ENCODE peak calls at places on chromosomes 16 and 17, in four cellular contexts. A is CD4-positive, CD25-positive, alpha-beta regulatory T cell; I is hepatic stellate cell; M is ascending aorta. W is an unnamed sample.
A peak's percentile ranks its signal among the peaks of the same experiment; 100 is the strongest.

GRCh38 chr16:10663146-10663545 is 31.6 kb downstream of the TEKT5 start:
- DNase-seq in A (no peak), I (no peak), M (no peak), W (no peak)

GRCh38 chr17:2598166-2598565 is 4.7 kb downstream of the PAFAH1B1 start:
- DNase-seq in A (no peak), I (peak; percentile 47), M (no peak), W (no peak)

GRCh38 chr17:56936697-56937322 is 23.0 kb upstream of the TRIM25 start:
- DNase-seq in A (no peak), I (no peak), M (no peak), W (no peak)

GRCh38 chr16:80754479-80754878 is 49.9 kb downstream of the CDYL2 start:
- DNase-seq in A (no peak), I (no peak), M (no peak), W (no peak)

GRCh38 chr17:59650642-59651041 is 30.9 kb downstream of the CLTC start:
- DNase-seq in A (no peak), I (no peak), M (no peak), W (no peak)

GRCh38 chr16:3171855-3172593 is 16.0 kb upstream of the OR1F1 start:
- DNase-seq in A (no peak), I (peak; percentile 40), M (no peak), W (no peak)

GRCh38 chr17:78560731-78561130 is 16.5 kb downstream of the DNAH17 start:
- DNase-seq in A (no peak), I (no peak), M (no peak), W (no peak)

GRCh38 chr16:30063278-30063892 is 2.2 kb upstream of the ALDOA start:
- DNase-seq in A (no peak), I (no peak), M (no peak), W (no peak)

GRCh38 chr17:8117980-8118768 is at the start of gene ALOXE3:
- DNase-seq in A (no peak), I (peak; percentile 84), M (no peak), W (no peak)

GRCh38 chr16:73996624-73997339 is 299.8 kb upstream of the PSMD7 start:
- DNase-seq in A (no peak), I (no peak), M (no peak), W (no peak)

GRCh38 chr17:8126306-8127066 is 2.6 kb upstream of the HES7 start:
- DNase-seq in A (peak; percentile 43), I (peak; percentile 54), M (no peak), W (peak; percentile 65)

GRCh38 chr17:33686171-33686570 is 393.1 kb upstream of the ASIC2 start:
- DNase-seq in A (no peak), I (no peak), M (no peak), W (peak; percentile 9)

GRCh38 chr16:68473358-68474064 is 25.2 kb upstream of the SMPD3 start:
- DNase-seq in A (no peak), I (no peak), M (no peak), W (no peak)

GRCh38 chr17:41739661-41740352 is 5.4 kb upstream of the HAP1 start:
- DNase-seq in A (no peak), I (peak; percentile 51), M (no peak), W (no peak)

GRCh38 chr17:8060274-8060673 is 21.4 kb downstream of the ALOX15B start:
- DNase-seq in A (peak; percentile 47), I (peak; percentile 74), M (no peak), W (peak; percentile 80)

GRCh38 chr17:41666708-41667279 is 21.9 kb upstream of the EIF1 start:
- DNase-seq in A (peak; percentile 76), I (peak; percentile 86), M (no peak), W (peak; percentile 87)

GRCh38 chr17:48612854-48613691 is 2.0 kb downstream of the HOXB8 start:
- DNase-seq in A (peak; percentile 43), I (peak; percentile 84), M (no peak), W (peak; percentile 57)

GRCh38 chr17:42288078-42288984 is at the start of gene STAT5A:
- DNase-seq in A (peak; percentile 68), I (peak; percentile 89), M (peak; percentile 74), W (peak; percentile 59)

GRCh38 chr16:79437764-79438728 is 162.5 kb downstream of the MAF start:
- DNase-seq in A (no peak), I (no peak), M (no peak), W (no peak)

GRCh38 chr16:82197540-82198240 is 27.7 kb upstream of the MPHOSPH6 start:
- DNase-seq in A (no peak), I (no peak), M (no peak), W (no peak)

GRCh38 chr17:42522798-42523278 is 13.2 kb upstream of the NAGLU start:
- DNase-seq in A (no peak), I (no peak), M (no peak), W (no peak)

GRCh38 chr16:2212362-2213324 is 2.0 kb upstream of the BRICD5 start:
- DNase-seq in A (no peak), I (no peak), M (no peak), W (no peak)

GRCh38 chr17:60888812-60889709 is 211.4 kb downstream of the BCAS3 start:
- DNase-seq in A (no peak), I (no peak), M (no peak), W (no peak)

GRCh38 chr16:50711862-50712567 is 18.6 kb downstream of the NOD2 start:
- DNase-seq in A (no peak), I (no peak), M (no peak), W (no peak)

GRCh38 chr16:2468142-2468724 is 2.9 kb upstream of the NTN3 start:
- DNase-seq in A (no peak), I (peak; percentile 53), M (no peak), W (no peak)

GRCh38 chr16:67654069-67654911 is 5.8 kb downstream of the ACD start:
- DNase-seq in A (no peak), I (no peak), M (no peak), W (no peak)

GRCh38 chr17:73283841-73284282 is 22.2 kb upstream of the CPSF4L start:
- DNase-seq in A (no peak), I (no peak), M (no peak), W (no peak)

GRCh38 chr17:5822281-5823060 is 238.2 kb upstream of the NLRP1 start:
- DNase-seq in A (no peak), I (no peak), M (no peak), W (no peak)

GRCh38 chr17:7173687-7174602 is 5.2 kb downstream of the ASGR1 start:
- DNase-seq in A (peak; percentile 16), I (peak; percentile 47), M (no peak), W (no peak)

GRCh38 chr16:88703486-88704309 is 2.5 kb downstream of the RNF166 start:
- DNase-seq in A (peak; percentile 62), I (no peak), M (no peak), W (peak; percentile 73)

GRCh38 chr16:2966043-2966802 is 2.1 kb downstream of the KREMEN2 start:
- DNase-seq in A (no peak), I (no peak), M (no peak), W (no peak)

GRCh38 chr16:3819741-3820724 is 60.5 kb downstream of the CREBBP start:
- DNase-seq in A (no peak), I (peak; percentile 86), M (no peak), W (no peak)

GRCh38 chr17:33459078-33459940 is 166.2 kb upstream of the ASIC2 start:
- DNase-seq in A (no peak), I (no peak), M (no peak), W (no peak)

GRCh38 chr16:53745126-53745525 is 41.2 kb downstream of the FTO start:
- DNase-seq in A (no peak), I (no peak), M (no peak), W (no peak)

GRCh38 chr16:58329147-58329546 is 34.3 kb upstream of the PRSS54 start:
- DNase-seq in A (no peak), I (no peak), M (no peak), W (no peak)

GRCh38 chr17:74605361-74605760 is 13.3 kb upstream of the CD300LD start:
- DNase-seq in A (no peak), I (peak; percentile 43), M (no peak), W (no peak)

GRCh38 chr16:1512174-1512573 is 19.0 kb downstream of the TELO2 start:
- DNase-seq in A (no peak), I (no peak), M (no peak), W (no peak)

GRCh38 chr17:42197564-42198156 is 3.4 kb upstream of the GHDC start:
- DNase-seq in A (no peak), I (no peak), M (no peak), W (no peak)

GRCh38 chr16:27720731-27721547 is 171.0 kb downstream of the KATNIP start:
- DNase-seq in A (no peak), I (no peak), M (no peak), W (no peak)

GRCh38 chr16:23156110-23156509 is 6.9 kb upstream of the USP31 start:
- DNase-seq in A (no peak), I (no peak), M (no peak), W (no peak)